ENCODE peak calls at places on chromosomes 12 and 14, in seven cellular contexts. M is HepG2; X is activated CD8-positive, alpha-beta T cell treated with anti-CD3 and anti-CD28 coated beads, Interleukin-2, amount 10 ng/mL, durations not matched to agents 7 days and 5 days; I is PC-3; U is central memory CD8-positive, alpha-beta T cell; W is CD4-positive, alpha-beta T cell; O is psoas muscle. D is an unnamed sample.

GRCh38 chr14:96584199-96584906 is 82.2 kb downstream of the PAPOLA start:
- ATAC-seq in M (peak; percentile 95), X (peak; percentile 74), I (peak; percentile 91), U (no peak), W (peak; percentile 57), O (peak; percentile 40), D (peak; percentile 55)

GRCh38 chr12:71935594-71935993 is 3.1 kb upstream of the TPH2 start:
- ATAC-seq in M (no peak), X (no peak), I (peak; percentile 57), U (no peak), W (no peak), O (no peak), D (no peak)

GRCh38 chr12:109863961-109864712 is 16.2 kb downstream of the GLTP start:
- ATAC-seq in M (peak; percentile 96), X (peak; percentile 91), I (peak; percentile 31), U (peak; percentile 94), W (no peak), O (no peak), D (peak; percentile 78)

GRCh38 chr12:58764100-58764953 is 156.0 kb downstream of the LRIG3 start:
- ATAC-seq in M (no peak), X (no peak), I (no peak), U (no peak), W (no peak), O (no peak), D (no peak)

GRCh38 chr12:131543040-131543439 is 167.8 kb upstream of the SFSWAP start:
- ATAC-seq in M (no peak), X (no peak), I (no peak), U (no peak), W (no peak), O (no peak), D (no peak)

GRCh38 chr14:51630987-51631386 is 20.7 kb upstream of the FRMD6 start:
- ATAC-seq in M (no peak), X (no peak), I (no peak), U (no peak), W (no peak), O (no peak), D (no peak)

GRCh38 chr12:89571481-89572190 is 45.8 kb upstream of the POC1B start:
- ATAC-seq in M (peak; percentile 17), X (no peak), I (peak; percentile 13), U (no peak), W (no peak), O (no peak), D (no peak)

GRCh38 chr12:100554608-100555077 is 18.8 kb upstream of the GAS2L3 start:
- ATAC-seq in M (peak; percentile 74), X (no peak), I (peak; percentile 88), U (no peak), W (no peak), O (no peak), D (peak; percentile 54)

GRCh38 chr14:36302823-36303222 is 17.6 kb downstream of the MBIP start:
- ATAC-seq in M (peak; percentile 57), X (no peak), I (no peak), U (no peak), W (no peak), O (no peak), D (no peak)

GRCh38 chr14:73728106-73729014 is 14.2 kb upstream of the PNMA1 start:
- ATAC-seq in M (peak; percentile 86), X (peak; percentile 93), I (peak; percentile 52), U (peak; percentile 64), W (peak; percentile 93), O (peak; percentile 53), D (peak; percentile 82)

GRCh38 chr12:70948976-70949336 is 28.4 kb upstream of the PTPRR start:
- ATAC-seq in M (no peak), X (no peak), I (no peak), U (no peak), W (no peak), O (peak; percentile 46), D (no peak)

GRCh38 chr14:93976477-93977057 is at the start of gene ASB2:
- ATAC-seq in M (no peak), X (no peak), I (no peak), U (no peak), W (no peak), O (peak; percentile 19), D (no peak)

GRCh38 chr12:76529226-76529918 is 30.2 kb downstream of the OSBPL8 start:
- ATAC-seq in M (peak; percentile 80), X (no peak), I (no peak), U (no peak), W (no peak), O (peak; percentile 20), D (no peak)

GRCh38 chr14:22699801-22700564 is 55.8 kb upstream of the OR6J1 start:
- ATAC-seq in M (peak; percentile 90), X (no peak), I (peak; percentile 15), U (no peak), W (no peak), O (no peak), D (peak; percentile 33)

GRCh38 chr14:68784995-68785816 is 7.7 kb downstream of the ZFP36L1 start:
- ATAC-seq in M (no peak), X (no peak), I (peak; percentile 4), U (no peak), W (no peak), O (no peak), D (peak; percentile 30)

GRCh38 chr14:93006484-93007128 is 83.7 kb downstream of the CHGA start:
- ATAC-seq in M (no peak), X (no peak), I (peak; percentile 14), U (no peak), W (no peak), O (no peak), D (no peak)